ENCODE peak calls at places on chromosomes 12 and 14, in seven cellular contexts. G, L, Q, N, H, U and X are unnamed samples. For H3K36me3, the result is how much of the 10 kb centered on the place peaks cover.

GRCh38 chr14:39974036-39974435 is 541.8 kb upstream of the FBXO33 start:
- DNase-seq in G (no peak), L (no peak), H (no peak), N (no peak), U (no peak), Q (no peak), X (no peak)

GRCh38 chr12:52691076-52691764 is 11.0 kb upstream of the KRT1 start:
- DNase-seq in N (no peak), H (no peak), Q (no peak), G (no peak), L (no peak), U (no peak), X (no peak)

GRCh38 chr12:12965836-12966235 is 13.9 kb upstream of the GPRC5D start:
- DNase-seq in L (no peak), N (no peak), Q (no peak), G (no peak), U (no peak), H (no peak), X (no peak)

GRCh38 chr14:69693145-69693544 is 73.8 kb upstream of the SRSF5 start:
- DNase-seq in H (peak), N (no peak), L (peak), Q (no peak), U (no peak), G (no peak), X (peak)

GRCh38 chr12:54596526-54596946 is 8.1 kb upstream of the PPP1R1A start:
- DNase-seq in Q (peak), L (peak), U (peak), G (peak), N (peak), H (peak), X (peak)

GRCh38 chr12:62866451-62867082 is 68.4 kb downstream of the PPM1H start:
- DNase-seq in Q (peak), L (no peak), H (peak), G (no peak), U (no peak), N (peak), X (no peak)

GRCh38 chr14:74905595-74906142 is 17.4 kb downstream of the RPS6KL1 start:
- DNase-seq in G (peak), Q (peak), H (peak), L (peak), U (peak), N (peak), X (peak)

GRCh38 chr12:100755186-100755585 is 39.4 kb upstream of the ANO4 start:
- DNase-seq in U (no peak), N (no peak), Q (no peak), H (no peak), G (no peak), L (no peak), X (no peak)

DNA sequence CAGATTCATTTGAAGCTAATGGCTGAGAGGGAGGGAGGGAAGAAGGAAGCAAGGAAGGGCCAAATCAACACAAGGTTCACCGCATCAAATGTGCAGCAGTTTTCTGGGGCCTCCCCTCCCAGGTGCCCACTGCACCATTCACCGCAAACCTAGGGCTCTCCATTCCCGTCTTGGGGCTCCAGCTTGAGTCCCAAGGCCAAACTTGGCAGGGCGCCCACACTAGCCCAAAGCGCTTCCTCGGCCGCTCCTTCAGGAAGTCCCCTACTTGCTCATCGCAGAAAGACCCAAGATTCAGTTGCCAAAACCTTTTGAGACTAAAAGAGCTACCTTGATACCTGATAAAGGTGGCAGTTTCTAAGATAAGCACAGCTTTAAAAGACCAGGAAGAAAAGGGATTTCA is 140.5 kb upstream of the FKBP4 start:
- DNase-seq in H (no peak), L (no peak), G (peak), U (no peak), N (no peak), Q (no peak), X (no peak)
- H3K36me3 ChIP-seq in H (under half), L (under half), G (under half), U (under half), N (under half), Q (under half), X (half or more)

DNA sequence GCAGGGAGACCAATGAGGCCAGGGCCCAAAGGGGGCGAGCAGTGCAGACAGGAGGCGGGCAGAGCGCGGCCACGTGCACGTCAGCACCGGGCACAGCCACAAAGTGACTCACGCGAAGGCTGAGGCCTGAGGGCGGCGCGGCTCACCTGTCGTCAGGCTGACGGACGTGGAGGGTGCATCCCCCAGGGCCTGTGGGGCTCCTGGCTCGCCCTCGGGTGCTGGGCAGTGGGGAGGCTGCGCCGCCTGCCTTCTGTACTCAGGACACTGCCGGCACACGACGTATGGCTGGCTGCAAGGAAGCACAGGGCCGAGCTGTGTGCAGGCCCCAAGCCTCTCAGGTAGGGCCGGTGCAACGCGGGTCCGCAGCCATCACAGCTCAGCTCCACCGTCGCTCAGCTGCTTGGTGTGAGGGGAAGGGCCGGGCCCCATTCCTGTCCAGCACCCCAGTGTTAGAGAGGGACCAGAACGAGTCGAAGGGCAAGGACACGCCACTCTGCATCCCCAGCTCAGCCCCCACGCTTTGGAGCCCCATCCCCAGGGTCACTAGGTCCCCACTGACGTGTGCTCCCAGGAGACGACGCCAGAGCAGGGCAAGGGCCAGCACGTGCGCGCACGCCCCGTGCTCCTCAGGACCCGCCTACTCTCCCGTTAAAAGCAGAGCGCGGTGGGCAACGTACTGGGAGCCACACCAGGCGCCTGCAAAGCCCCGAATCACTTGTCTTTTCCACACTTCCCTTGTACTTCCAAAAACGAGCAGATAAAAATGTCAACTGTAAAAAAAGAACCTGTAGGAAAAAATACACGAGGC is 24.8 kb upstream of the GOLGA3 start:
- DNase-seq in U (no peak), H (no peak), N (no peak), L (no peak), G (no peak), Q (no peak), X (no peak)
- H3K36me3 ChIP-seq in U (half or more), H (under half), N (under half), L (half or more), G (under half), Q (under half), X (under half)

GRCh38 chr14:54790092-54790491 is 112.5 kb downstream of the GCH1 start:
- DNase-seq in H (no peak), L (no peak), N (no peak), Q (no peak), G (no peak), U (no peak), X (no peak)

GRCh38 chr14:54794148-54794547 is 108.5 kb downstream of the GCH1 start:
- DNase-seq in N (no peak), U (no peak), L (no peak), Q (no peak), G (no peak), H (no peak), X (no peak)

GRCh38 chr14:54791001-54791400 is 111.6 kb downstream of the GCH1 start:
- DNase-seq in H (no peak), Q (no peak), N (no peak), U (no peak), G (no peak), L (no peak), X (no peak)

GRCh38 chr14:54794796-54795195 is 107.8 kb downstream of the GCH1 start:
- DNase-seq in H (no peak), G (no peak), Q (no peak), L (no peak), N (no peak), U (no peak), X (no peak)

GRCh38 chr14:54792288-54792687 is 110.3 kb downstream of the GCH1 start:
- DNase-seq in G (no peak), U (no peak), Q (no peak), N (no peak), H (no peak), L (no peak), X (no peak)
- H3K36me3 ChIP-seq in G (under half), U (under half), Q (under half), N (under half), H (under half), L (under half), X (half or more)

GRCh38 chr12:57158665-57159064 is 11.2 kb upstream of the LRP1-AS start:
- DNase-seq in H (no peak), U (no peak), L (no peak), Q (no peak), G (no peak), N (no peak), X (no peak)
- H3K36me3 ChIP-seq in H (under half), U (half or more), L (under half), Q (under half), G (under half), N (under half), X (under half)

GRCh38 chr12:132622437-132623071 is 4.0 kb downstream of the P2RX2 start:
- DNase-seq in G (peak), Q (peak), U (no peak), H (peak), N (peak), L (no peak), X (peak)
- H3K36me3 ChIP-seq in G (under half), Q (under half), U (under half), H (under half), N (under half), L (under half), X (under half)

GRCh38 chr12:49811136-49811535 is 17.1 kb downstream of the NCKAP5L start:
- DNase-seq in N (no peak), U (no peak), L (no peak), Q (no peak), G (no peak), H (no peak), X (no peak)
- H3K36me3 ChIP-seq in N (under half), U (under half), L (under half), Q (under half), G (under half), H (under half), X (under half)

GRCh38 chr14:95487669-95488084 is 28.8 kb downstream of the SYNE3 start:
- DNase-seq in Q (no peak), H (no peak), G (no peak), U (no peak), L (no peak), N (no peak), X (no peak)
- H3K36me3 ChIP-seq in Q (under half), H (under half), G (under half), U (under half), L (under half), N (under half), X (under half)

GRCh38 chr14:94045563-94046345 is 19.6 kb downstream of the OTUB2 start:
- DNase-seq in H (no peak), G (peak), N (no peak), L (peak), U (no peak), Q (no peak), X (no peak)
- H3K36me3 ChIP-seq in H (under half), G (under half), N (half or more), L (half or more), U (half or more), Q (under half), X (under half)

GRCh38 chr14:28467611-28468010 is 299.0 kb upstream of the FOXG1 start:
- DNase-seq in Q (no peak), N (no peak), U (no peak), G (no peak), L (no peak), H (no peak), X (no peak)
- H3K36me3 ChIP-seq in Q (under half), N (under half), U (under half), G (under half), L (under half), H (under half), X (under half)